ENCODE peak calls at places on chromosomes 13 and 19, in six cellular contexts. C is hepatocyte, Z is right lobe of liver, M is cardiac muscle cell, X is breast epithelium, H is vagina. O is an unnamed sample.

GRCh38 chr13:99126821-99127220 is 73.8 kb upstream of the UBAC2 start:
- DNase-seq in Z (no peak), C (no peak), M (no peak), X (no peak), H (no peak), O (no peak)

GRCh38 chr19:58543826-58544590 is at the start of gene TRIM28:
- DNase-seq in Z (peak; percentile 99), H (no peak), C (peak; percentile 99), M (peak; percentile 98), X (peak; percentile 98), O (peak; percentile 98)

GRCh38 chr19:50314724-50315700 is 14.2 kb downstream of the KCNC3 start:
- DNase-seq in X (no peak), Z (no peak), H (no peak), C (no peak), M (peak; percentile 28), O (no peak)

GRCh38 chr19:9498183-9498902 is at the start of gene ZNF560:
- DNase-seq in M (peak; percentile 28), C (no peak), X (no peak), H (no peak), Z (no peak), O (peak; percentile 84)

GRCh38 chr19:55208880-55209429 is 346 bp downstream of the PTPRH start:
- DNase-seq in Z (no peak), M (no peak), H (no peak), C (no peak), X (no peak), O (no peak)

GRCh38 chr19:45601524-45602522 is at the start of gene GPR4:
- DNase-seq in C (peak; percentile 45), X (no peak), H (no peak), M (peak; percentile 66), Z (no peak), O (peak; percentile 30)

GRCh38 chr19:28606269-28607032 is 606.5 kb downstream of the UQCRFS1 start:
- DNase-seq in Z (no peak), H (peak; percentile 81), M (no peak), X (no peak), C (no peak), O (no peak)

GRCh38 chr13:109744512-109745051 is 41.8 kb downstream of the IRS2 start:
- DNase-seq in H (no peak), C (peak; percentile 80), M (no peak), X (no peak), Z (no peak), O (no peak)

GRCh38 chr13:113179374-113180230 is 21.2 kb downstream of the PROZ start:
- DNase-seq in H (no peak), X (no peak), M (peak; percentile 26), Z (no peak), C (no peak), O (no peak)

GRCh38 chr13:104461049-104461448 is 1394.8 kb upstream of the SLC10A2 start:
- DNase-seq in Z (no peak), C (no peak), X (no peak), M (no peak), H (no peak), O (no peak)

GRCh38 chr19:18440421-18440877 is 2.5 kb upstream of the ISYNA1 start:
- DNase-seq in H (no peak), C (no peak), M (peak; percentile 54), X (no peak), Z (no peak), O (peak; percentile 72)

GRCh38 chr13:65530688-65531087 is 1699.4 kb downstream of the PCDH9 start:
- DNase-seq in C (no peak), M (no peak), Z (no peak), H (no peak), X (no peak), O (no peak)

GRCh38 chr19:1157931-1158884 is 15.9 kb downstream of the SBNO2 start:
- DNase-seq in X (no peak), M (no peak), C (no peak), H (no peak), Z (no peak), O (no peak)

GRCh38 chr13:104382941-104383340 is 1316.7 kb upstream of the SLC10A2 start:
- DNase-seq in X (no peak), C (no peak), M (no peak), H (no peak), Z (no peak), O (no peak)

GRCh38 chr13:109998808-109999528 is 212.6 kb upstream of the IRS2 start:
- DNase-seq in M (no peak), X (no peak), C (peak; percentile 72), Z (no peak), H (no peak), O (no peak)

GRCh38 chr19:28509079-28509895 is 703.7 kb downstream of the UQCRFS1 start:
- DNase-seq in X (no peak), C (no peak), Z (no peak), H (no peak), M (no peak), O (no peak)

GRCh38 chr13:103525530-103525929 is 459.3 kb upstream of the SLC10A2 start:
- DNase-seq in Z (no peak), H (no peak), X (no peak), C (no peak), M (no peak), O (no peak)

GRCh38 chr13:74678308-74678958 is 544.2 kb upstream of the KLF12 start:
- DNase-seq in M (no peak), Z (no peak), H (no peak), C (no peak), X (no peak), O (no peak)

GRCh38 chr13:112254061-112254818 is 121.9 kb upstream of the SPACA7 start:
- DNase-seq in C (no peak), Z (no peak), M (no peak), H (peak; percentile 94), X (no peak), O (no peak)

GRCh38 chr13:43009506-43009905 is 13.9 kb upstream of the DNAJC15 start:
- DNase-seq in M (no peak), Z (no peak), C (no peak), H (no peak), X (no peak), O (no peak)

GRCh38 chr19:38003427-38004099 is 96.6 kb downstream of the SIPA1L3 start:
- DNase-seq in C (peak; percentile 78), Z (peak; percentile 58), M (peak; percentile 36), X (peak; percentile 75), H (no peak), O (peak; percentile 24)

DNA sequence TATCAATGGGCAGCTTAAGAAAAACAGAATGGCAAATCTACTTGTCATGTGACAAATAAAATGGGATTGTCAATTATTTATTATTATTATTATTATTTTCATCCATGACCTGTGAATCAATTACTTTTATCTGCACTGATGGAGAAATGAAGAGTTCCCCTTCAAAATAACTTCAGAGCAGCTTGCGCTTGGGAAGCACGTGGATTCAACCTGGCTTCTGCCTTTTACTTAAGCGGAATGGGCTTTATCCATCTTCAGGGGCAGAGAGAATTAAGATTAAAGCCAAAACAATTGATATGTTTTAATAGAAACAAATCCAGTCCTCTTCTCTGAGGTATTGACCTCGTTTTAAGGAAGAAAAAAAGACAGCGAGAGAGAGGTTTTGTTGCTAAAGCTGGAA is 913 bp downstream of the SACS start:
- DNase-seq in X (no peak), C (no peak), H (no peak), Z (no peak), M (no peak), O (no peak)
- H3K4me3 ChIP-seq in X (peak overlapping the region; percentile 43), C (peak overlapping the region; percentile 73), H (peak overlapping the region; percentile 41), Z (no peak overlapping the region), M (peak overlapping the region; percentile 90), O (peak overlapping the region; percentile 97)

GRCh38 chr13:31594056-31594455 is 145.3 kb upstream of the RXFP2 start:
- DNase-seq in C (no peak), X (no peak), H (no peak), Z (no peak), M (no peak), O (no peak)

GRCh38 chr13:31588923-31589322 is 150.4 kb upstream of the RXFP2 start:
- DNase-seq in H (no peak), Z (no peak), C (peak; percentile 40), X (no peak), M (no peak), O (peak; percentile 51)

GRCh38 chr13:31595568-31595967 is 143.8 kb upstream of the RXFP2 start:
- DNase-seq in X (no peak), M (no peak), H (no peak), Z (no peak), C (no peak), O (no peak)

GRCh38 chr13:31588331-31588730 is 151.0 kb upstream of the RXFP2 start:
- DNase-seq in X (no peak), C (peak; percentile 78), M (no peak), H (no peak), Z (no peak), O (no peak)

DNA sequence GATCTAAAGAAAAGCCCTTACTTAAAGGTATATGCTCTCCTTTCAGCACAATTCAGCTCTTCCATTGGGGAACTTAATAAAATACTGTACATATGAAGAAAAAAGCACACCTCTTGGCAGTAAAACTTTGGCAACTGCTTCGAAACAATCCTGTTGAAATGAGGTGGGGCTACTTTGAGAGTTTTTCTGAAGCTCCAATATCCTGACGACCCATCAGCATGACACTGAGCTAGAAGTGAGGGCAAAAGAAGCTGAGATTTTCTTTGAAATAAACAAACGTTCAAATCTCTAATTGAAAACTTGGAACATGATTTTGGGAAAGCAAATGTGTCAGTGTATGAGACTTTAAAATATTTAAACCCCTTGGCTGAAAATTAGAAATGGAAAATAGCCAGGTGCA is 147.5 kb upstream of the RXFP2 start:
- DNase-seq in H (no peak), X (no peak), M (peak; percentile 1), C (no peak), Z (no peak), O (no peak)
- H3K27ac ChIP-seq in H (no peak overlapping the region), X (no peak overlapping the region), M (no peak overlapping the region), C (no peak overlapping the region), Z (no peak overlapping the region), O (peak overlapping the region; percentile 22)

GRCh38 chr19:53961523-53962345 is 1.0 kb upstream of the CACNG8 start:
- DNase-seq in M (no peak), C (no peak), Z (peak; percentile 22), H (no peak), X (no peak), O (no peak)

GRCh38 chr19:53960886-53961285 is 1.9 kb upstream of the CACNG8 start:
- DNase-seq in X (no peak), C (no peak), M (no peak), H (no peak), Z (no peak), O (no peak)

GRCh38 chr19:53959176-53959757 is 3.5 kb upstream of the CACNG8 start:
- DNase-seq in M (no peak), Z (no peak), C (no peak), X (no peak), H (no peak), O (no peak)

GRCh38 chr19:53958168-53958571 is 4.6 kb upstream of the CACNG8 start:
- DNase-seq in M (peak; percentile 37), C (no peak), H (no peak), X (no peak), Z (no peak), O (no peak)

GRCh38 chr19:53960187-53960586 is 2.5 kb upstream of the CACNG8 start:
- DNase-seq in X (no peak), C (no peak), Z (no peak), M (no peak), H (no peak), O (no peak)
- H3K27me3 ChIP-seq in X (peaks cover 9% of the 10 kb centered on the region), C (peaks cover 78% of the 10 kb centered on the region), Z (peaks cover 4% of the 10 kb centered on the region), M (peaks cover 93% of the 10 kb centered on the region), H (peaks cover 4% of the 10 kb centered on the region), O (peaks cover 78% of the 10 kb centered on the region)

DNA sequence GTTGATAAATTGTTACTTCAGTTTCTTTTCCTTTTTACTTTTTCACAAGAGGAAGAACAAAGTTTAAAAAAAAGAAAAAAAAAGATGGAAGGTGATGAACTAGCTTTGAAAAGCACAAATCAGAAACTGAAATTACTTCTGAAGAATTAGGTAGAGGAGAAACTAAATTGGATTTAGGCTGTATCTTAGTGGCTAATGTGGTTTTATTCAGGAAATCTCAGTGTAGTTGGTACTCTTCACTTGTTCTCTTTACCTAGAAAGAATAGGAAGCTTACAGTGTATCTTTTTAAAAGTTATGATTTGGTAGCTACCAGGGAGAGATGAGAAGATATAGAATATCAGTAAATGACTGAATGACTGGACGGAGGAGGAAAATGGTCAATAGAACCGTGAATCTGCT is 247.7 kb downstream of the GGACT start:
- DNase-seq in Z (no peak), H (no peak), M (no peak), C (no peak), X (no peak), O (no peak)
- H3K4me3 ChIP-seq in Z (no peak overlapping the region), H (no peak overlapping the region), M (no peak overlapping the region), C (no peak overlapping the region), X (no peak overlapping the region), O (no peak overlapping the region)